ENCODE peak calls at places on chromosome 4, in nine cellular contexts. W is BE2C; Z is fibroblast of pulmonary artery; T is colonic mucosa; K is aorta; Q is activated CD4-positive, alpha-beta T cell treated with anti-CD3 and anti-CD28 coated beads, Interleukin-2, amount 50 U/mL, for 48 hours; J is AG04450; V is kidney tubule cell; X is nucleus accumbens. U is an unnamed sample.

GRCh38 chr4:40057540-40058091 is 966 bp downstream of the N4BP2 start:
- DNase-seq in W (peak), Z (peak), T (peak), K (peak), Q (peak), J (peak), V (peak), X (peak), U (peak)

GRCh38 chr4:83075696-83076095 is 38.8 kb downstream of the PLAC8 start:
- DNase-seq in W (no peak), Z (peak), T (no peak), K (no peak), Q (no peak), J (peak), V (peak), X (no peak), U (no peak)

GRCh38 chr4:85498068-85498733 is 23.3 kb downstream of the ARHGAP24 start:
- DNase-seq in W (no peak), Z (peak), T (no peak), K (peak), Q (no peak), J (no peak), V (peak), X (no peak), U (no peak)

GRCh38 chr4:68865760-68866159 is 50.0 kb downstream of the UGT2B10 start:
- DNase-seq in W (no peak), Z (no peak), T (no peak), K (no peak), Q (no peak), J (no peak), V (no peak), X (no peak), U (no peak)

GRCh38 chr4:160887668-160888067 is 1276.1 kb downstream of the FSTL5 start:
- DNase-seq in W (no peak), Z (no peak), T (no peak), K (no peak), Q (no peak), J (no peak), V (no peak), X (no peak), U (no peak)

GRCh38 chr4:118972167-118972566 is 83.5 kb downstream of the SYNPO2 start:
- DNase-seq in W (no peak), Z (no peak), T (no peak), K (no peak), Q (no peak), J (no peak), V (peak), X (no peak), U (no peak)

GRCh38 chr4:6999172-7000086 is 43.7 kb upstream of the TADA2B start:
- DNase-seq in W (no peak), Z (no peak), T (no peak), K (no peak), Q (peak), J (no peak), V (peak), X (peak), U (peak)

GRCh38 chr4:60981534-60981933 is 218.6 kb upstream of the ADGRL3 start:
- DNase-seq in W (no peak), Z (no peak), T (no peak), K (no peak), Q (no peak), J (no peak), V (no peak), X (no peak), U (no peak)

GRCh38 chr4:77036206-77036605 is 39.6 kb downstream of the CCNI start:
- DNase-seq in W (no peak), Z (peak), T (no peak), K (no peak), Q (no peak), J (peak), V (no peak), X (no peak), U (no peak)

GRCh38 chr4:19177616-19178015 is 1074.1 kb upstream of the SLIT2 start:
- DNase-seq in W (no peak), Z (peak), T (no peak), K (no peak), Q (no peak), J (no peak), V (no peak), X (no peak), U (no peak)

GRCh38 chr4:8131210-8131609 is 27.4 kb downstream of the ABLIM2 start:
- DNase-seq in W (no peak), Z (no peak), T (no peak), K (no peak), Q (no peak), J (no peak), V (no peak), X (no peak), U (no peak)

GRCh38 chr4:105147226-105148151 is 813 bp downstream of the TET2 start:
- DNase-seq in W (peak), Z (peak), T (peak), K (no peak), Q (peak), J (no peak), V (peak), X (peak), U (no peak)

GRCh38 chr4:78689700-78690318 is 86.3 kb upstream of the BMP2K start:
- DNase-seq in W (no peak), Z (no peak), T (no peak), K (no peak), Q (no peak), J (no peak), V (no peak), X (no peak), U (no peak)

GRCh38 chr4:152187693-152188092 is 348.2 kb downstream of the FBXW7 start:
- DNase-seq in W (no peak), Z (no peak), T (no peak), K (no peak), Q (no peak), J (no peak), V (no peak), X (no peak), U (no peak)

GRCh38 chr4:177673980-177674504 is 231.8 kb upstream of the AGA start:
- DNase-seq in W (no peak), Z (no peak), T (no peak), K (no peak), Q (no peak), J (no peak), V (no peak), X (no peak), U (no peak)

GRCh38 chr4:10115271-10115656 is 1.3 kb downstream of the WDR1 start:
- DNase-seq in W (no peak), Z (peak), T (peak), K (no peak), Q (no peak), J (no peak), V (peak), X (no peak), U (peak)

GRCh38 chr4:2286904-2287593 is 25.1 kb upstream of the MXD4 start:
- DNase-seq in W (peak), Z (no peak), T (no peak), K (peak), Q (no peak), J (no peak), V (no peak), X (no peak), U (no peak)

GRCh38 chr4:96131186-96131585 is 291.3 kb downstream of the PDHA2 start:
- DNase-seq in W (no peak), Z (peak), T (no peak), K (no peak), Q (no peak), J (no peak), V (no peak), X (no peak), U (no peak)

GRCh38 chr4:174864031-174864430 is 35.0 kb upstream of the GLRA3 start:
- DNase-seq in W (no peak), Z (no peak), T (no peak), K (no peak), Q (no peak), J (no peak), V (no peak), X (no peak), U (no peak)

GRCh38 chr4:21801661-21802355 is 146.8 kb downstream of the KCNIP4 start:
- DNase-seq in W (no peak), Z (peak), T (no peak), K (no peak), Q (no peak), J (no peak), V (peak), X (no peak), U (no peak)

GRCh38 chr4:165204462-165204830 is 2.9 kb upstream of the KLHL2 start:
- DNase-seq in W (no peak), Z (peak), T (no peak), K (no peak), Q (peak), J (peak), V (peak), X (no peak), U (no peak)

GRCh38 chr4:183576701-183577100 is 71.8 kb downstream of the ING2 start:
- DNase-seq in W (no peak), Z (no peak), T (no peak), K (no peak), Q (no peak), J (no peak), V (no peak), X (no peak), U (no peak)

GRCh38 chr4:183960021-183960420 is 54.9 kb downstream of the STOX2 start:
- DNase-seq in W (peak), Z (peak), T (peak), K (no peak), Q (no peak), J (peak), V (peak), X (peak), U (no peak)

GRCh38 chr4:47135210-47135609 is 103.8 kb downstream of the GABRB1 start:
- DNase-seq in W (no peak), Z (no peak), T (no peak), K (no peak), Q (no peak), J (no peak), V (no peak), X (no peak), U (no peak)

GRCh38 chr4:14054391-14054790 is 426.9 kb upstream of the BOD1L1 start:
- DNase-seq in W (no peak), Z (no peak), T (no peak), K (no peak), Q (no peak), J (no peak), V (no peak), X (no peak), U (no peak)

GRCh38 chr4:6565691-6566431 is 9.1 kb upstream of the MAN2B2 start:
- DNase-seq in W (no peak), Z (no peak), T (no peak), K (no peak), Q (no peak), J (no peak), V (no peak), X (no peak), U (no peak)

GRCh38 chr4:101349346-101350064 is 2.2 kb upstream of the PPP3CA start:
- DNase-seq in W (peak), Z (peak), T (peak), K (peak), Q (no peak), J (no peak), V (peak), X (peak), U (no peak)

U was measured in SW 1271.